ENCODE peak calls at places on chromosomes 7 and 10, in five cellular contexts. R, K, Y, Q and T are unnamed samples.

GRCh38 chr7:115707684-115708341 is 322.8 kb downstream of the TFEC start:
- DNase-seq in Y (no peak), K (no peak), Q (no peak), R (no peak), T (no peak)

GRCh38 chr7:131747625-131748024 is 191.2 kb upstream of the PODXL start:
- DNase-seq in Q (no peak), K (no peak), Y (no peak), R (no peak), T (no peak)

GRCh38 chr10:14601872-14602725 is 172.6 kb downstream of the FAM107B start:
- DNase-seq in R (no peak), K (no peak), Y (peak; percentile 74), Q (no peak), T (peak; percentile 55)

GRCh38 chr7:80918909-80919721 is at the start of gene SEMA3C:
- DNase-seq in Y (peak; percentile 94), K (peak; percentile 78), Q (peak; percentile 96), R (peak; percentile 95), T (peak; percentile 90)

GRCh38 chr7:65216469-65216868 is 157.2 kb upstream of the ZNF92 start:
- DNase-seq in K (peak; percentile 15), Y (peak; percentile 64), R (no peak), Q (no peak), T (peak; percentile 61)

GRCh38 chr10:119821172-119821571 is 51.5 kb downstream of the MCMBP start:
- DNase-seq in K (no peak), Y (no peak), Q (no peak), R (no peak), T (no peak)

GRCh38 chr10:1047937-1048336 is 982 bp downstream of the IDI1 start:
- DNase-seq in R (no peak), Y (no peak), K (no peak), Q (no peak), T (peak; percentile 36)

GRCh38 chr10:69497235-69497561 is 45.9 kb downstream of the TSPAN15 start:
- DNase-seq in Q (peak; percentile 61), Y (no peak), R (no peak), K (no peak), T (no peak)

GRCh38 chr7:32335107-32335506 is 155.1 kb downstream of the LSM5 start:
- DNase-seq in R (peak; percentile 77), K (no peak), Q (no peak), Y (peak; percentile 16), T (no peak)

GRCh38 chr10:124279298-124279697 is 139.4 kb downstream of the OAT start:
- DNase-seq in R (no peak), K (no peak), Q (no peak), Y (no peak), T (no peak)

GRCh38 chr10:123683459-123683858 is 17.3 kb downstream of the GPR26 start:
- DNase-seq in K (no peak), Q (no peak), Y (no peak), R (no peak), T (no peak)

GRCh38 chr7:1618475-1618874 is 48.6 kb upstream of the PSMG3 start:
- DNase-seq in R (no peak), Q (no peak), K (no peak), Y (no peak), T (no peak)

GRCh38 chr10:84256510-84257342 is 11.9 kb downstream of the RGR start:
- DNase-seq in R (no peak), Y (peak; percentile 67), Q (no peak), K (peak; percentile 21), T (peak; percentile 56)

GRCh38 chr7:28627263-28627653 is 214.9 kb downstream of the CREB5 start:
- DNase-seq in Q (no peak), K (no peak), Y (no peak), R (no peak), T (no peak)

GRCh38 chr7:45564485-45564884 is 9.7 kb upstream of the ADCY1 start:
- DNase-seq in Y (no peak), K (no peak), Q (no peak), R (no peak), T (no peak)

GRCh38 chr10:14276200-14276599 is 54.5 kb downstream of the FRMD4A start:
- DNase-seq in K (no peak), Y (no peak), Q (no peak), R (peak; percentile 81), T (no peak)

GRCh38 chr7:128323489-128324362 is 20.0 kb downstream of the RBM28 start:
- DNase-seq in K (no peak), Y (no peak), Q (no peak), R (no peak), T (no peak)

GRCh38 chr10:70381491-70382421 is 669 bp downstream of the LRRC20 start:
- DNase-seq in R (no peak), Q (peak; percentile 81), Y (peak; percentile 25), K (no peak), T (peak; percentile 35)

DNA sequence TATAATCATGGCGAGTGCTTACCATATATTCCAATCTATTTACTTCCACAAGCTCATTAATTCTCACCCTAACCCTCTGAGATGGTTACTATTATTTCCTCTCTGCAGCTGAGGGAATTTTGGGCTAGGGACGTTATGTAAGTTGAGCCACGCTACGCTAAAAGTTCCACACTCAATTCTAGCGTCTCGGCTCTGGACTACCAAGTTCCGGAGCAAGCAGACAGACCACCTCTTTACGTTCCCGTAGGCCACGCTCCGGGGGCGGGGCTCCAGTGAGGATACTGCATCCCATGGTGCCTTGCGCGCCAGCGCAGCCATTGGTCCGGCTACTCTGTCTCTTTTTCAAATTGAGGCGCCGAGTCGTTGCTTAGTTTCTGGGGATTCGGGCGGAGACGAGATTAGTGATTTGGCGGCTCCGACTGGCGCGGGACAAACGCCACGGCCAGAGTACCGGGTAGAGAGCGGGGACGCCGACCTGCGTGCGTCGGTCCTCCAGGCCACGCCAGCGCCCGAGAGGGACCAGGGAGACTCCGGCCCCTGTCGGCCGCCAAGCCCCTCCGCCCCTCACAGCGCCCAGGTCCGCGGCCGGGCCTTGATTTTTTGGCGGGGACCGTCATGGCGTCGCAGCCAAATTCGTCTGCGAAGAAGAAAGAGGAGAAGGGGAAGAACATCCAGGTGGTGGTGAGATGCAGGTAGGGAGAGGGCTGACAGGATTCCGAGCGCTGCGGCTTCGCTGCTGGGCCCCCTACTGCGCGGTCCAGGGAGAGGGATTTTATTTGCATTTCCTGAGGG is at the start of gene KIF11:
- DNase-seq in R (peak; percentile 99), Y (peak; percentile 97), K (peak; percentile 98), Q (peak; percentile 98), T (peak; percentile 98)
- TF ChIP-seq EP300 in R (no peak), Y (no peak), K (peak; percentile 97), Q (no peak), T (no peak)

DNA sequence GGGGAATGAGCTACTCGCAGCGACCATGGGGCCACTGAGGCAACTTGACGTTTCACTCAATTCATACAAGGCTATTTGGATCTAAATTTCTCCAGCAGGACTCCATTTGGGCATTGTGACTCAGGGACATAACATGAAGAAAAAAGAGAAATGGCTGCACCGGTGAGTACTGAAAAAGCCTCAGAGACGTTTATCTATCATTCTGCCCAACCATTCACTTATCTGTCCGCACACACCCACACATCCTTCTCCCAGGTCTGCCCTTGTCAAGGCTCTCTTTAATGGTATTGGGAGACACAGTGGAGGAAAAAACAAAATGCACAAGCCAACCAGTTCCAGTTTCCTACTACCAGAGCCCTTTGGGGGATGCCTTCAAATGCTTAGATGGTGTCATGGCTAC is 35.5 kb upstream of the TM9SF3 start:
- DNase-seq in Y (no peak), Q (no peak), K (no peak), R (no peak), T (no peak)
- TF ChIP-seq EP300 in Y (no peak), Q (no peak), K (no peak), R (no peak), T (no peak)

DNA sequence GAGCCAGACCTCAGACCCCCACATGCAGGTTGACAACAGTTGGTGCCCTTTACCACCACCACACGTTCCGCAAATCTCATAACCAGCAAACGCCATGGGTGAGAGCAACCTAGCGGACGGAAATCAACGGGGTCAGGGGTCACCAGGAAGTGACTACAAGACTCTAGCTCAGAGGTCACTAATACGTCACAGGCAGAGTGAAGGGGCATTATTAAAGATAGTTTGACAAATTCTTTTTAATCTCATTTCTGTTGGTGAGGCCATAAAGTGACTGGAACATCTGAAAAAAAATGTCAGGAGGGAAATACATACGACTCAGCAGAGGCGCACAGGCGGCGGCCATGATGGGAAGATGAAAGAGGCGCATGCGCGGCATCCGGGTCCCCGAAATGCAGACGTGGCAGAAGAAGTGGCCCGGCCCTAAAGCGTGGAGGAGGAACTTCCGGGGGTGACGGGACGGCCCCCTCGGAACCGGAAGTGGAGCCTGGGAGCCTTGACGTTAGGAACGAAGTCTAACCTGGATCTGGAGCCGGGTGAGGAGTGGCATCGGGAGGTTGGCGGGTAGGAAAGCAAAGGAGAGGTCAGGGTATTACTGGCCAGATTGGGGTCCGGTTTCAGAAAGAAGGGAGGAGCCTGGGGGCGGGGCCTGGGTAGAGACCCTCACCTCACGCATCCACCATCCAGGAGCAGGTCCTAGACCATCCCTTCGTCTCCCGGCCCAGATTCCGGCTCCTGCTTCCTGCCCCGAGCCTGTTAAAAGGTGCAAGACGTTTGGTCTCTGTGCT is at the start of gene SEC24C:
- DNase-seq in K (peak; percentile 95), Y (peak; percentile 96), R (peak; percentile 99), Q (peak; percentile 99), T (peak; percentile 98)
- TF ChIP-seq EP300 in K (peak; percentile 99), Y (no peak), R (no peak), Q (no peak), T (no peak)

DNA sequence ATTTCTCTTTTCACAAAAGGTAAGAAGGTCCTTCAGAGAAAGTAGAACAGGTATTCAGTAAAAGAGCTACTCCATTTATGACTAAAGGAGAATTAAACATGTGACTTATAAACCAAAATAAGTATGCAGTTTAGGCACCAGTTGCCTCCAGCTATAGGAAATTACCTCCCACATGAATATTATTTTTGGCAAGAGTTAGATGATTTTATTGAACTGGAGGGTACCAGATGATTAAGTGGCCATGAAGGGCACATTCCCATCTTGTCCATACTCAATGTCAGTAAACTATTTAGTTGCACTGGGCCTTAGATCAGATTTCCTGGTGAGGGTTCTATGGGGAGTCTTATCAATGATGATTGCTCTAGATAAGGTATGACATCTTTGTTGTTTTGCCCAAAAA is 145.6 kb downstream of the SEMA3A start:
- DNase-seq in K (no peak), Q (no peak), Y (no peak), R (no peak), T (no peak)
- TF ChIP-seq EP300 in K (no peak), Q (no peak), Y (no peak), R (no peak), T (no peak)